ENCODE peak calls at places on chromosomes 5 and 9, in six cellular contexts. C is left ventricle myocardium inferior, B is left lung, N is Caco-2, D is psoas muscle, F is uterus. E is an unnamed sample. For H3K4me1, the result is how much of the 10 kb centered on the place peaks cover.

GRCh38 chr5:116377276-116378006 is 197.2 kb downstream of the SEMA6A start:
- DNase-seq in C (no peak), B (no peak), N (no peak), D (no peak), F (no peak), E (no peak)

GRCh38 chr5:159218595-159219023 is 9.3 kb upstream of the RNF145 start:
- DNase-seq in C (no peak), B (no peak), N (no peak), D (no peak), F (no peak), E (no peak)

GRCh38 chr9:88161144-88161543 is 22.9 kb upstream of the SPATA31C2 start:
- DNase-seq in C (no peak), B (no peak), N (no peak), D (no peak), F (no peak), E (no peak)

GRCh38 chr5:118044169-118044568 is 944.2 kb downstream of the DTWD2 start:
- DNase-seq in C (no peak), B (no peak), N (no peak), D (no peak), F (no peak), E (no peak)

GRCh38 chr9:89849096-89849495 is 244.3 kb downstream of the GADD45G start:
- DNase-seq in C (no peak), B (no peak), N (no peak), D (no peak), F (no peak), E (no peak)

GRCh38 chr5:98425626-98426025 is 347.8 kb upstream of the RGMB start:
- DNase-seq in C (no peak), B (no peak), N (no peak), D (no peak), F (no peak), E (no peak)

GRCh38 chr5:140953234-140953633 is 13.0 kb upstream of the PCDHAC2 start:
- DNase-seq in C (no peak), B (no peak), N (no peak), D (no peak), F (no peak), E (no peak)

GRCh38 chr9:16727452-16728127 is 142.9 kb downstream of the BNC2 start:
- DNase-seq in C (no peak), B (no peak), N (no peak), D (no peak), F (no peak), E (no peak)

GRCh38 chr9:35355954-35356353 is 134.0 kb upstream of the RUSC2 start:
- DNase-seq in C (no peak), B (no peak), N (no peak), D (no peak), F (no peak), E (no peak)

GRCh38 chr9:446074-446699 is 231.5 kb downstream of the DOCK8 start:
- DNase-seq in C (no peak), B (no peak), N (peak), D (no peak), F (no peak), E (peak)

GRCh38 chr5:89269721-89270120 is 386.7 kb upstream of the MEF2C start:
- DNase-seq in C (no peak), B (no peak), N (no peak), D (no peak), F (no peak), E (no peak)

GRCh38 chr5:2753452-2754409 is 2.3 kb upstream of the IRX2 start:
- DNase-seq in C (no peak), B (no peak), N (no peak), D (no peak), F (no peak), E (no peak)

GRCh38 chr9:6667633-6668280 is 22.2 kb upstream of the GLDC start:
- DNase-seq in C (no peak), B (no peak), N (no peak), D (no peak), F (no peak), E (no peak)

GRCh38 chr5:112703866-112704820 is 33.5 kb upstream of the APC start:
- DNase-seq in C (peak), B (no peak), N (no peak), D (no peak), F (no peak), E (no peak)

GRCh38 chr9:113978954-113979712 is 99.0 kb downstream of the AMBP start:
- DNase-seq in C (no peak), B (no peak), N (no peak), D (no peak), F (no peak), E (no peak)

GRCh38 chr9:109801484-109801883 is 21.5 kb downstream of the PALM2AKAP2 start:
- DNase-seq in C (peak), B (no peak), N (no peak), D (no peak), F (no peak), E (no peak)

GRCh38 chr9:136784249-136784996 is 6.7 kb upstream of the TMEM141 start:
- DNase-seq in C (no peak), B (no peak), N (no peak), D (no peak), F (no peak), E (no peak)

GRCh38 chr9:137866226-137867141 is 11.1 kb upstream of the CACNA1B start:
- DNase-seq in C (no peak), B (no peak), N (no peak), D (no peak), F (no peak), E (no peak)

GRCh38 chr9:90251311-90251710 is 391.3 kb downstream of the DIRAS2 start:
- DNase-seq in C (no peak), B (no peak), N (no peak), D (no peak), F (no peak), E (no peak)

GRCh38 chr9:35907732-35908483 is 1.4 kb upstream of the SPAAR start:
- DNase-seq in C (peak), B (peak), N (no peak), D (peak), F (peak), E (peak)

GRCh38 chr5:180084638-180085561 is 13.3 kb upstream of the RNF130 start:
- DNase-seq in C (no peak), B (no peak), N (peak), D (no peak), F (no peak), E (no peak)

GRCh38 chr5:59786271-59786805 is 107.2 kb downstream of the PDE4D start:
- DNase-seq in C (no peak), B (no peak), N (no peak), D (no peak), F (peak), E (no peak)
- H3K4me3 ChIP-seq in C (no peak), B (no peak), N (no peak), D (no peak), F (no peak), E (no peak)

DNA sequence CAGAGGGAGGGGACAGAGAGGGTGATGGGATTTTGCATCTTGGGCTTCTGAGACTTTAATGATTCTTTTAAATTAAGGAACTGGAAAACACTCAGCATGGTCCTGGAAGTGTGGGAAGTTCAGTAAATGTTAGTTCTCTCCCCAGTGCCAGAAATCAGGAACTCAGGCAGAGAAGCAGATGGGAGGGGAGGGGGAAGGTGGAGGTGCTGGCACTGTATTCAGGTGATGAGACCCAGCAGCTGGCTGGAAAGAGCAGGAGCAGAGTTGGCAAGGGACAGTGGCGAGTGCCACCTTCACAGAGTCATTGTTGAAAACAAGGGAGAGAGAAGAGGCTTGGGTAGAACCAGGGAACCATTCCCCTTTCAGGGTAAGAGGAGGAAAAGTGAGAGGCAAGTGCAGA is 46.9 kb downstream of the ARHGAP26 start:
- DNase-seq in C (no peak), B (no peak), N (no peak), D (no peak), F (no peak), E (no peak)
- H3K4me1 ChIP-seq in C (half or more), B (half or more), N (half or more), D (half or more), F (under half), E (under half)

GRCh38 chr5:43309657-43310056 is 3.6 kb downstream of the HMGCS1 start:
- DNase-seq in C (no peak), B (no peak), N (no peak), D (no peak), F (no peak), E (no peak)

GRCh38 chr5:43304520-43304919 is 8.7 kb downstream of the HMGCS1 start:
- DNase-seq in C (no peak), B (no peak), N (no peak), D (no peak), F (no peak), E (no peak)

GRCh38 chr5:43303242-43303641 is 10.0 kb downstream of the HMGCS1 start:
- DNase-seq in C (no peak), B (no peak), N (no peak), D (no peak), F (no peak), E (no peak)

GRCh38 chr5:43309122-43309521 is 4.1 kb downstream of the HMGCS1 start:
- DNase-seq in C (no peak), B (no peak), N (no peak), D (no peak), F (no peak), E (no peak)

GRCh38 chr5:43305948-43306563 is 7.2 kb downstream of the HMGCS1 start:
- DNase-seq in C (no peak), B (no peak), N (no peak), D (no peak), F (no peak), E (no peak)
- TF ChIP-seq CTCF in C (peak), B (peak), N (peak), D (peak), F (peak), E (peak)

DNA sequence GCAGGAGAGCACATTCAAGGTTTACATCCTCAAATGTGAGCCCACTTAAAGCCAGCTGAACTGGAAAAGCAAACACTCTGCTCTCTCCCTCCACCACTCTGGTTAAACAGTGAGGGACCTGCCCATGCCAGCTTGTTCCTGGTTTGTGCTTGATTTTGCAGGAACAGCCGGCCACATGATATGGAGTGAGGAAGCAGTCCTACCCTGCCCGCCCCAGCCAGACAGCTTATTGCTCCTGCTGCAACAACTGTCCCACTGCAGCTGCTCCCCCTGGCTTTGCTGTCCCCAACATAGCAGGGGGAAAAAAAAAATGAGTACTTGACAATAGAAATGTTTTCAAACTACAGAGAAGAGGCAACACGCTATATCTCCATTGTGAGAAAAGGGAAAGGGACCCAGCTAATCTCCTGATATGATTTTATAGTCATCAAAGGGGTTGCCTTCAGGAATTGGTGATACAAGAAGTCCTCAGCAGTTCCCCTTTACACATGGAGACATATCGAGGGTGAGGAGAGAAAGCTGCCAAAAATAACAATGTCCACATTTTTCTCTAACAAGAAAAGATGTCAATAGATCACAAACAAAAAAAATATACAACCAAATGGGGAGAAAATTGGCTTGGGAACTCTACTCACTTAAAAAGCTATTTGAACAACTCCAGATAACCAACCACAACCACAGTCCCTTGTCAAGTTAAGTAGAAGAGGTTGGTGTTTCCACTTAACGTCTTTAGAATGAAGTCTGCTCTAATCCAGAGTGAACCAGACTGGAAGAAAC is 4.6 kb downstream of the MYO10 start:
- DNase-seq in C (no peak), B (peak), N (no peak), D (no peak), F (no peak), E (peak)
- H3K4me3 ChIP-seq in C (no peak), B (no peak), N (no peak), D (no peak), F (no peak), E (no peak)

DNA sequence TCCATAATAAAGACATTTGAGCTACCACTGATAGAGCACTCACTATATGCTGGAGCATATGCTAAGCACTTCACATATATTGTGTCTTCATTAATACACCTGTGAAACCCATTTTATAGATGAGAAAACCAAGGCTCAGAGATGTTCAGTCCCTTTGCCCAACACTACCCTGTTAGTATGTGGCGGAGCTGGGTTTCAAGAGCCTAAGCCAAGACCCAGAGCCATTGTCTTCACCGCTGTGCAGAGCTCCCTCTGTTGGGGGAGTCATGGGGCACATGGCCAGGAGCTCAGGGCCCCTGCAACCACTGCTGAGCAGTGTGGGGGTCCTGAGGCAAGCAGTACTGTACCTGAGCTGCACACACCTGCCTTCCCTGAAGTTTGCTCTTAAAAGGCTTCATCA is 37.3 kb upstream of the SLC25A51 start:
- DNase-seq in C (no peak), B (no peak), N (no peak), D (no peak), F (no peak), E (no peak)
- H3K4me1 ChIP-seq in C (half or more), B (under half), N (half or more), D (under half), F (under half), E (under half)

DNA sequence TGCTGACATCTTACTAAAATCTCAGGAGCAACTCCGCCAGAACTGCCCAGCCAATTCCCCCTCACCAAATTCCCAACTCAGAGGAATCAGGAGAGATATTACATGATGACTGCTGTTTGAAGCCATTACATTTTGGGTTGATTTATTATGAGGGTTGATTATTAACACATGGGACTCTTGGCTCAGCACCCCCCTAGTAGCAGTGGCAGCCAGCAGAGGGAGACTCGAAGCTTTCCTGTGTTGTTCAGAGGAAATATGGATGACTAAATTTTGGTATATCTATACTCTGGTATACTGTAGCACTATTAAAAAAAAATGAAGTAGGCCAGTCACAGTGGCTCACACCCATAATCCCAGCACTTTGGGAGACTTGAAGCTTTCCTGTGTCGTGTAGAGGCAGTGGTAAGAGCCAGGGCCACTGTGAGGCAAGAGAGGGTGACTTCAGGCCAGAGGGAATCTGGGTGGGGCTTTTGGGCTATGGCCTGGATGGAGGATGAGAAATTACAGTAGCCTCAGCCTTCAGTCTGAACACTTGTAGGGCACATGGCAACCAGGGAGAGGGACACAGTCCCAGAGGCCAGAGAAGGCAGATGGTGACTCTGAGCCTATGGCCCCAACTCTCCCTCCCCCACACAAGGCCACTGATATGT is 111.4 kb downstream of the LHX2 start:
- DNase-seq in C (no peak), B (no peak), N (no peak), D (no peak), F (no peak), E (no peak)
- TF ChIP-seq CTCF in C (no peak), B (no peak), N (peak), D (no peak), F (no peak), E (peak)

DNA sequence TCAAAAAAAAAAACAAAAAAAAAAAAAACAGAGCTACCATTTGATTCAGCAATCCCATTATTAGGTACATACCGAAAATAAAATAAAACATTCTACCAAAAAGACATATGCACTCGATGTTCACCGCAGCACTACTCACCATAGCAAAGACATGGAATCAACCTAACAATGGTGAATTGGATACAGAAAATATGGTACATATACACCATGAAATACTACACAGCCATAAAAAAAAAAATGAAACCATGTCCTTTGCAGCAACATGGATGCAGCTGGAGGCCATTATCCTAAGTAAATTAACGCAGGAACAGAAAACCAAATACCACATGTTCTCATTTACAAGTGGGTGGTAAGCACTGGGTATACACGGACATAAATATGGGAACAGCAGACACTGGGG is 21.3 kb downstream of the MRPS27 start:
- DNase-seq in C (no peak), B (no peak), N (no peak), D (no peak), F (no peak), E (no peak)
- H3K4me3 ChIP-seq in C (no peak), B (no peak), N (no peak), D (no peak), F (no peak), E (no peak)

E was measured in kidney.